ENCODE peak calls at places on chromosomes 13 and 19, in five cellular contexts. S is omental fat pad, L is fibroblast of mammary gland, A is cardiac fibroblast, N is lower leg skin. C is an unnamed sample.

GRCh38 chr19:29571181-29571580 is 34.9 kb upstream of the POP4 start:
- DNase-seq in S (no peak), L (no peak), A (no peak), N (peak), C (no peak)

GRCh38 chr19:47633516-47633915 is 24.6 kb downstream of the BICRA start:
- DNase-seq in S (no peak), L (no peak), A (no peak), N (no peak), C (no peak)

GRCh38 chr13:98959775-98960325 is 18.0 kb downstream of the DOCK9 start:
- DNase-seq in S (no peak), L (no peak), A (no peak), N (peak), C (no peak)

GRCh38 chr13:99383946-99384345 is 76.7 kb upstream of the GPR183 start:
- DNase-seq in S (no peak), L (no peak), A (no peak), N (no peak), C (no peak)

GRCh38 chr19:8126008-8126407 is 23.4 kb downstream of the FBN3 start:
- DNase-seq in S (no peak), L (no peak), A (no peak), N (no peak), C (no peak)

GRCh38 chr19:44142014-44142523 is 715 bp downstream of the ZNF234 start:
- DNase-seq in S (no peak), L (peak), A (peak), N (no peak), C (no peak)

GRCh38 chr13:28744091-28744536 is 25.3 kb upstream of the SLC46A3 start:
- DNase-seq in S (no peak), L (peak), A (peak), N (no peak), C (no peak)

GRCh38 chr19:15488489-15489226 is 9.4 kb upstream of the PGLYRP2 start:
- DNase-seq in S (no peak), L (no peak), A (peak), N (no peak), C (no peak)

GRCh38 chr13:90171649-90172048 is 1175.8 kb upstream of the MIR17HG start:
- DNase-seq in S (no peak), L (peak), A (peak), N (no peak), C (no peak)

GRCh38 chr19:17680235-17680722 is 7.9 kb downstream of the UNC13A start:
- DNase-seq in S (peak), L (peak), A (peak), N (peak), C (peak)

GRCh38 chr13:108947551-108948030 is 318.2 kb downstream of the MYO16 start:
- DNase-seq in S (no peak), L (peak), A (peak), N (peak), C (no peak)

GRCh38 chr19:8069116-8069973 is 16.8 kb downstream of the CCL25 start:
- DNase-seq in S (no peak), L (peak), A (no peak), N (no peak), C (no peak)

GRCh38 chr19:14039181-14039580 is 7.6 kb downstream of the IL27RA start:
- DNase-seq in S (no peak), L (no peak), A (no peak), N (no peak), C (no peak)

GRCh38 chr19:8421484-8422461 is 8.7 kb downstream of the MARCHF2 start:
- DNase-seq in S (no peak), L (no peak), A (no peak), N (no peak), C (no peak)

GRCh38 chr13:83709751-83710515 is 172.3 kb downstream of the SLITRK1 start:
- DNase-seq in S (no peak), L (no peak), A (no peak), N (no peak), C (no peak)

GRCh38 chr19:31350693-31351211 is 1.5 kb upstream of the TSHZ3 start:
- DNase-seq in S (no peak), L (peak), A (peak), N (no peak), C (no peak)

GRCh38 chr13:43787998-43788397 is 1.2 kb upstream of the ENOX1 start:
- DNase-seq in S (no peak), L (peak), A (peak), N (no peak), C (no peak)

GRCh38 chr13:38223093-38223492 is 126.6 kb upstream of the UFM1 start:
- DNase-seq in S (no peak), L (peak), A (peak), N (no peak), C (no peak)

GRCh38 chr13:39781381-39781780 is 125.9 kb downstream of the COG6 start:
- DNase-seq in S (no peak), L (no peak), A (no peak), N (no peak), C (no peak)

GRCh38 chr13:113584205-113584869 is at the start of gene TFDP1:
- DNase-seq in S (no peak), L (peak), A (peak), N (peak), C (peak)

DNA sequence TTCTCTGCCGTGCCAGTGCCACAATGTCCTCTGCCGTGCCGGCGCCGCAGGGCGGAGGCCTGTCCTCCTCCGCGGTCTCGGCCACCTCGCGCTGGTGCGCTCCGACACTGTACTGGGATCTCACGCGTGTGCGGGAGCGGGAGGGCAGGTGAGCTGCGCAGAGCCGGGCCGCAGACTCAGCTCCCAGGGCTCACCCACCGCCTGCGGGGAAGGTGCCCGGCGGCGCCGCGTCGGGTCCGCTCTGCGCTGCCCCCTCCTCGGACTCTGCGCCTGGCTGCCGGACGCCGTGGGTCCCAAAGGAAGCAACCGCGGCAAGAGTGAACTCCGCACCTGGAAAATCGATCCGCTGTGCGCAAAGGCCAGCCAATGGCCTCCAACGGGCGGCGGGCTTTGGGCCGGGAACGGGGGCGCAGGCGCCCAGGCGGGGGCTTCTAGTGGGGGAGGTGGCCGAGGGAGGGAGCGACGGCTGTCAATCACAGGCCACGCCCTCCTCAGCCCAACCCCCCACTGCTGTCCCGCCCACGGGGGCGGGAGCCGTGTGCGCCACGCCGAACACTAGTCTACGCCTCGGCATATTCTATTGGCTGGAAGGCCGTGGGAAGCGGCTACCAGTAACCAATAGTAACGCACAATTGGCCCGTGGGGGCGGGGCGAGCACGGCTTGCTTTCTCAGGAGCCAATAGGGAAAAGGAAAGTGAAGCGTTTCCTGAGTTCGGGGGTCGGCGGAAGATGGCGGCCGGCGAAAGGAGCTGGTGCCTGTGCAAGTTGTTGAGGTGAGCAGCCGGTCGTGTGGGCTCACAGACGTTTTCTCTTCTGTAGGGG is at the start of gene ALG11:
- DNase-seq in S (peak), L (peak), A (peak), N (peak), C (peak)
- TF ChIP-seq CTCF in S (no peak), L (no peak), A (no peak), N (no peak), C (no peak)

GRCh38 chr19:54506079-54506478 is 3.4 kb downstream of the LAIR2 start:
- DNase-seq in S (no peak), L (no peak), A (no peak), N (no peak), C (no peak)
- TF ChIP-seq CTCF in S (no peak), L (no peak), A (no peak), N (no peak), C (no peak)

GRCh38 chr19:4983346-4984105 is 14.6 kb downstream of the KDM4B start:
- DNase-seq in S (no peak), L (no peak), A (no peak), N (no peak), C (no peak)

GRCh38 chr19:4986056-4986455 is 17.1 kb downstream of the KDM4B start:
- DNase-seq in S (no peak), L (no peak), A (no peak), N (no peak), C (no peak)

GRCh38 chr19:4985551-4985991 is 16.7 kb downstream of the KDM4B start:
- DNase-seq in S (no peak), L (peak), A (no peak), N (no peak), C (no peak)

GRCh38 chr19:4984448-4984990 is 15.6 kb downstream of the KDM4B start:
- DNase-seq in S (no peak), L (no peak), A (no peak), N (no peak), C (no peak)

DNA sequence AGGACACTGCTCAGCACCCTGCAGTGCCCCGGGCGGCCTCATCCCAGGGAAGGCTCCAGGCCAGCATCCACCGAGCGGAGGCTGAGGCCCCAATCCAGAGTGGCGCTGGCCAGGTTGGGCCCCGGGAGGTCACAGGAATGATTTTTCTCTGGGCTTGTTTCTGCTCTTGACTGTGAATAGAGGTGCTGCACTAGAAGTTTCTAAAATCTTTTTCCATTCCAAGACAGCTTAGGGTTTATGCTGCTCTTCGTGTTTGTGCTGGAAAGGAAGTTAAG is 15.1 kb downstream of the KDM4B start:
- DNase-seq in S (no peak), L (no peak), A (no peak), N (no peak), C (no peak)
- TF ChIP-seq CTCF in S (no peak), L (no peak), A (no peak), N (no peak), C (no peak)

DNA sequence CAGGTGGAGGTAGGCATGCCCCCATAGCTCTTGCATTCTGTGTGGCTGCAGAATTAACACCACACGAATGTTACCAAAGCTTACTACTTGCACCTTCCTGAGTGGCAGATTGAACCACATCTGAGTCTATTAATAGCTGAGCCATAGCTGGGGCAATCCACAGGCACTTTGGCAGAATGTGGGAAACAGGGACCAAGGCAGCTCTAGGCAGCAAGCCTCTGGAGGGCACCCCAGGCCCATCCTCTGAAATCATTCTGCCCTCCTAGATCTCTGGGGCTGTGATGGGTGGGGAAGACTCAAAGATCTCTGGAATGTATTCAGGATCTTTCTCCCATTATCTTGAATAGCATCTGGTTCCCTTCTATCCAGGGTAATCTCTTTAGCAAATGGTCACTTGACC is 139.3 kb downstream of the TNFRSF19 start:
- DNase-seq in S (no peak), L (no peak), A (peak), N (no peak), C (no peak)
- TF ChIP-seq CTCF in S (no peak), L (no peak), A (peak), N (no peak), C (no peak)

DNA sequence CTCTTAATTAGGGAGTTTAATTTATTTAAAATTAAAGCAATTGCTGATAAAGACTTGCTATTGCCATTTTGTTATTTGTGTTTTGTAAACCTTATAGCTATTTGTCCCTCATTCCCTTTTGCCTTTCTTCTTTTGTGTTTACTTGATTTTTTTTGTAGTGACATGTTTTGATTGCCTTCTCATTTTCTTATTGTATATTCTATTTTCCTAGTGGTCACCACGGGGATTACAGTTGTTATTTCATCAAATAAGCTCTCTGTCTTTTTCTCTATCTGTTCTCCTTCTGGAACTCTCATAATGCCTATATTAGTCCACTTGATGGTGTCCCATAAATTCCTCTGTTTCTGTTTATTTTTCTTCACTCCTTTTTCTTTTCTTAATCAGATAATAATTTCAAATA is 64.4 kb upstream of the FRY start:
- DNase-seq in S (no peak), L (no peak), A (no peak), N (no peak), C (no peak)
- TF ChIP-seq CTCF in S (no peak), L (peak), A (peak), N (no peak), C (peak)

GRCh38 chr19:1875646-1876493 is 9.4 kb downstream of the ABHD17A start:
- DNase-seq in S (peak), L (peak), A (peak), N (peak), C (peak)
- TF ChIP-seq CTCF in S (no peak), L (no peak), A (no peak), N (no peak), C (no peak)

GRCh38 chr19:45164577-45165335 is 4.0 kb upstream of the NKPD1 start:
- DNase-seq in S (peak), L (peak), A (peak), N (peak), C (peak)
- TF ChIP-seq CTCF in S (no peak), L (no peak), A (no peak), N (no peak), C (no peak)

DNA sequence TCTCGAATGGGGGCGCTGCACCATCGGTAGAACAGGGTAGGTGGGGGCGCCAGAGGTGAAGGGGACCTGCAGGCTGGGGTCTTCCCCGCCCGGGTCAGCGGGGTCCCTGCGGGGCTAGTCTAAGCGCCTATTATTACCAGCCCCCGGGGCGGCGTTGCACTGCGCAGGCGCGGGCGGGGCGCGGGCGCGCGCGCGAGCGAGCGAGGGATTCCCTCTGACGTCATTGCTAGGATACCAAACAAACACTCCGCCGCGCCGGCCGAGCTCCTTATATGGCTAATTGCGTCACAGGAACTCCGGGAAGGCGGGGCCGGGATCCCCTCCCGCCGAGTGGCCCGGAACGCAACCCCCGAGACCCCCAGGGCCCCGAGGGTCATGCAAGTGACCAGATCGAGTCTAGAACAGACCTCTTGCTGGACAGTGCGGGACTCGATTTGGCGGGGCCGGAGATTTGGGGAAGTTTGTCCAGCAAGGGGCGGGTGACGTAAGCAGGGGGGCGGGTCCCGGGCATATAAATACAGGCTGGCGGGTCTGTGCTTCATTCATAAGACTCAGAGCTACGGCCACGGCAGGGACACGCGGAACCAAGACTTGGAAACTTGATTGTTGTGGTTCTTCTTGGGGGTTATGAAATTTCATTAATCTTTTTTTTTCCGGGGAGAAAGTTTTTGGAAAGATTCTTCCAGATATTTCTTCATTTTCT is at the start of gene FOSB:
- DNase-seq in S (peak), L (peak), A (peak), N (peak), C (peak)
- TF ChIP-seq CTCF in S (no peak), L (no peak), A (no peak), N (no peak), C (no peak)

DNA sequence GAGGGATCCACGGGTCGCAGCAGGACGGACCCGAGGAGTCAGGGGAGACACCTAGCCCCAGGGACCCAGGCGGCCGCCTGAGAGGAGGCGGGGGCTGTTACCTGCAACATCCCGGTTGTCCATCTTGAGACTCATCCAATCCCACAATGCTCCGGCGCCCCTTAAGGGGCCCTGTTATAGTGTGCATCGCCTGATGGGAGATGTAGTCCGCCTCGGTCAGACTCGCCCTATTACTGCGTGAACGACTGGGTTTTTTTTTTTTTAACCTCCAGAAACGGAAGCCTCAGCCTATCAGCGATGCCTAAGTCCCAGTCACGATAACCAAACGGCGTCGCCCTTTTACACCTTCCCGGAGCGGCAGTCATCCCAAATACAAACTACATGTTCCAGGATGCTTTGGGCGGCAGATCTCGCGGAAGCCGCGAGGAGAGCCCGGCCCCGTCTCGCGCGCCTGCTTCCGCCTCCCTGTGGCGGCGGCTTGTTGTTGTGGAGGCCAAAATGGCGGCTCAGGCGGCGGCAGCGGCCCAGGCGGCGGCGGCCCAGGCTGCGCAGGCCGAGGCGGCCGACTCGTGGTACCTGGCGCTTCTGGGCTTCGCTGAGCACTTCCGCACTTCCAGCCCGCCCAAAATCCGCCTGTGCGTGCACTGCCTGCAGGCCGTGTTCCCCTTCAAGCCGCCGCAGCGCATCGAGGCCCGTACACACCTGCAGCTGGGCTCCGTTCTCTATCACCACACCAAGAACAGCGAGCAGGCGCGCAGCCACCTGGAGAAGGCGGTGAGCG is at the start of the genes MAU2 and SUGP1:
- DNase-seq in S (peak), L (peak), A (peak), N (peak), C (peak)
- TF ChIP-seq CTCF in S (no peak), L (no peak), A (peak), N (no peak), C (peak)

C was measured in natural killer cell.